ENCODE peak calls at places on chromosome 9, in five cellular contexts. Q is heart left ventricle, E is stomach, A is epithelial cell of proximal tubule, U is fibroblast of pulmonary artery. I is an unnamed sample.

GRCh38 chr9:79656127-79656526 is 84.4 kb downstream of the TLE4 start:
- DNase-seq in U (no peak), E (no peak), A (no peak), Q (no peak), I (no peak)

GRCh38 chr9:131625848-131626670 is 80.7 kb downstream of the PRRT1B start:
- DNase-seq in A (no peak), U (no peak), Q (no peak), E (no peak), I (no peak)

GRCh38 chr9:17291766-17292165 is 156.9 kb downstream of the CNTLN start:
- DNase-seq in A (no peak), E (no peak), U (peak), Q (no peak), I (peak)

GRCh38 chr9:99055384-99055783 is 49.5 kb upstream of the TGFBR1 start:
- DNase-seq in Q (no peak), U (no peak), A (no peak), E (no peak), I (peak)

GRCh38 chr9:137308102-137308619 is 6.1 kb upstream of the NRARP start:
- DNase-seq in U (no peak), A (no peak), E (no peak), Q (no peak), I (no peak)

GRCh38 chr9:35035851-35036701 is 36.3 kb downstream of the VCP start:
- DNase-seq in Q (peak), A (no peak), E (peak), U (peak), I (peak)

GRCh38 chr9:131366745-131367401 is 27.0 kb upstream of the PRRC2B start:
- DNase-seq in Q (peak), E (peak), A (no peak), U (peak), I (peak)

GRCh38 chr9:132341177-132341840 is 13.5 kb downstream of the SETX start:
- DNase-seq in E (no peak), A (no peak), Q (no peak), U (no peak), I (peak)

GRCh38 chr9:112002847-112003457 is 106.3 kb downstream of the UGCG start:
- DNase-seq in E (no peak), U (no peak), Q (no peak), A (no peak), I (no peak)

GRCh38 chr9:24509850-24510249 is 35.8 kb downstream of the IZUMO3 start:
- DNase-seq in Q (no peak), E (no peak), A (no peak), U (no peak), I (no peak)

GRCh38 chr9:121360975-121361374 is 9.1 kb downstream of the STOM start:
- DNase-seq in E (no peak), Q (no peak), A (no peak), U (peak), I (peak)

GRCh38 chr9:86723351-86723750 is 224.0 kb downstream of the GAS1 start:
- DNase-seq in U (no peak), E (no peak), A (no peak), Q (no peak), I (no peak)

GRCh38 chr9:134130503-134131375 is 5.1 kb upstream of the WDR5 start:
- DNase-seq in E (peak), Q (peak), A (no peak), U (no peak), I (peak)

GRCh38 chr9:130869250-130869649 is 27.4 kb downstream of the QRFP start:
- DNase-seq in A (no peak), E (peak), Q (peak), U (peak), I (no peak)

GRCh38 chr9:34430843-34431437 is 27.4 kb downstream of the FAM219A start:
- DNase-seq in U (peak), A (peak), E (peak), Q (peak), I (peak)

GRCh38 chr9:6414291-6414690 is 1.3 kb downstream of the UHRF2 start:
- DNase-seq in E (no peak), U (peak), Q (no peak), A (no peak), I (peak)

GRCh38 chr9:71793386-71794105 is 25.2 kb upstream of the CEMIP2 start:
- DNase-seq in E (no peak), A (peak), U (peak), Q (no peak), I (peak)

GRCh38 chr9:121718063-121718462 is 66.6 kb downstream of the DAB2IP start:
- DNase-seq in E (no peak), Q (peak), U (peak), A (no peak), I (peak)

GRCh38 chr9:81719972-81720371 is 30.6 kb upstream of the TLE1 start:
- DNase-seq in Q (no peak), E (no peak), U (no peak), A (no peak), I (no peak)
- H3K4me3 ChIP-seq in Q (no peak), E (no peak), U (no peak), A (no peak), I (no peak)

DNA sequence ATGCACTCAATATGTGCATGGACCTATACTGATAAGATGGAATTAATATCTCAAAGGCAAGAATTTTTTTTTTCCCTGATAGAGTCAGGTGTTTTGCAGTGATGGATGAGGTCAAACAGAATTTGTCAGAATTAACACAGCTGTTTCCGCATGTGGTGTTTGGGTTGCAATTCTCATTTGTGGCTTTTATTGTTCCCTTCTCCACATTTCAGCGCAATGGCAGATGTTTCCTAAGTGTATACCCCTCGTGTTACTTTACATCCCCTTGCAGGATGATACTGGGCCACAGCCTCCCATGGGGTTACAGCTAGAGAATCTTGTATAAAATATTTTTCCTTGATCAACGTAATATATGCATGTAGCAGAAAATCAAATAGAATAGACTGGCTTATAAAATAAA is 298.7 kb downstream of the RASEF start:
- DNase-seq in Q (no peak), E (no peak), U (no peak), A (no peak), I (no peak)
- TF ChIP-seq CTCF in Q (no peak), E (no peak), U (no peak), A (no peak), I (no peak)

GRCh38 chr9:127225747-127226646 is 38.6 kb upstream of the GARNL3 start:
- DNase-seq in Q (no peak), E (no peak), A (no peak), U (no peak), I (peak)
- H3K4me3 ChIP-seq in Q (peak), E (peak), A (peak), U (peak), I (peak)

GRCh38 chr9:68769852-68770251 is 64.8 kb downstream of the PIP5K1B start:
- DNase-seq in E (no peak), Q (no peak), A (no peak), U (no peak), I (no peak)
- TF ChIP-seq CTCF in E (no peak), Q (no peak), A (no peak), U (no peak), I (no peak)

GRCh38 chr9:113568481-113569321 is 105.2 kb downstream of the RGS3 start:
- DNase-seq in U (no peak), E (no peak), A (no peak), Q (peak), I (no peak)

GRCh38 chr9:113570749-113571711 is 107.5 kb downstream of the RGS3 start:
- DNase-seq in U (peak), E (no peak), A (no peak), Q (no peak), I (peak)

GRCh38 chr9:113568081-113568435 is 104.5 kb downstream of the RGS3 start:
- DNase-seq in Q (no peak), E (no peak), A (no peak), U (no peak), I (no peak)

GRCh38 chr9:113570106-113570505 is 106.6 kb downstream of the RGS3 start:
- DNase-seq in E (no peak), U (no peak), Q (no peak), A (no peak), I (no peak)

DNA sequence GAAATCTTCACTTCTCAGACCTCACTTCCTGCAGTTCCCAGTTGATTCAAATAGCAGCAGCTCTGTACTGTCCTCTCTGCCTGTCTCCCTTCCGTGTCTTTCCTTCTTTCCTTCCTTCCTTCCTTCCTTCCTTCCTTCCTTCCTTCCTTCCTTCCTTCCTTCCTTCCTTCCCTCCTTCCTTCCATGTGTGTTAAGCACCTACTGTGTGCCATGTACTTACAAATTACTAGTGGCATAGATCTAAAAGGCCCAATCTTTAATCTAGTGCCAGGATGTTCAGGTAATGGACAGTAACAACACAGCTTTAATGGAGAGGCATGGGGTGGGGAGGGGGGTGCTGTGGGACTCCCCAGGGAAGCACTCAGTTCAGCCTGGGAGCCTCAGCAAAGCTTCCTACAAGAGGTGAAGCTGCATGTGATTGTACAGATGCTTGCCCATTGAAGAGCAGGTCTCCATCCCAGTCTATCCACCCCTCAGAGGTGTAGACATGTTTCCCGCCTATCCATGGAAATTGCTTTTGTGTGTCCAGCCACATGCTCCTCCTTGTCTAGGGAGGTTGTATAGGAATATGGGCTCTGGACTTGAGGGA is 106.0 kb downstream of the RGS3 start:
- DNase-seq in E (no peak), U (no peak), A (no peak), Q (no peak), I (no peak)
- H3K4me3 ChIP-seq in E (no peak), U (no peak), A (no peak), Q (no peak), I (no peak)

DNA sequence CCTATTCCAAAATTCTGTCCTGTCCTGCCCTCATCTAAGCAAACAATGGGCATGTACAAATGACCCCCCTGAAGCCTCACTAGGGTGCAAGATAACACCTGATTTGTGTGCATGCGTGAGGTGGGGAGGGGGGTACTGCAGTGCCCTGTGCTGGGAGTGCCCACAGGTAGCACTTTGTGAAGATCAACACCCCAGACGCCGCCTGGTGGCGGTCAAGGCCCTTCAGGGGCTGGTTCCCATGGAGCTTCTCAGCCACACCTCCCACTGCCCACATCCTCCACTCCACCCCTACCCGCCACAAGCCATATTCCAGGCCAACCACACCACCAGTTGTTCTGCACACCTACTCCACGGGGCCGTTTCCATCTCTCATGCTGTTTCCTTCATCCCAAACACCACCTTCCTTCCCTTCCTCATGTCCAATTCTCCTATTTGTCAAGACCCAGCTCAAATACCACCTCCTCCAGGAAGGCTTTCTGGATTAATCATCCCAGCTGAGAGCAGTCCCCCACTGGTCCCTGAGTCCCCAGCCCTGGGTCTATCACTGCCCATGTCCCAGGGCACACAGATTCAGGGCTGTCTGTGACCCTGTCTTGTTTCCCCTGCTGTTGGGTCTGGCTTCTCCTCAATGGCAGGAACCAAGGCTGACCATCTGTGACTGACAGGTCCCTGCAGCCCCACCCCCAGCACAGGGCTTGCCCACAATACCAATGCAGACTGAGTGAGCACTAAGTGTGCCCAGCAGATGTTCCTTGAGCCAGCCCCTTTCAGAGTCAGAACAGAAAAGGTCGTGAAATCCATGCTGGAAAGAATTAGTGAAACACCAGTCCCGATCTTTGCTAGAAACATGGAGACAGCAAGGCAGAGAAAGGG is 178.4 kb downstream of the PAX5 start:
- DNase-seq in U (peak), Q (no peak), A (no peak), E (no peak), I (peak)
- TF ChIP-seq CTCF in U (peak), Q (no peak), A (peak), E (no peak), I (peak)

GRCh38 chr9:97387504-97387886 is 24.4 kb upstream of the TDRD7 start:
- DNase-seq in A (no peak), U (no peak), E (no peak), Q (no peak), I (no peak)
- H3K4me3 ChIP-seq in A (no peak), U (no peak), E (peak), Q (no peak), I (no peak)

DNA sequence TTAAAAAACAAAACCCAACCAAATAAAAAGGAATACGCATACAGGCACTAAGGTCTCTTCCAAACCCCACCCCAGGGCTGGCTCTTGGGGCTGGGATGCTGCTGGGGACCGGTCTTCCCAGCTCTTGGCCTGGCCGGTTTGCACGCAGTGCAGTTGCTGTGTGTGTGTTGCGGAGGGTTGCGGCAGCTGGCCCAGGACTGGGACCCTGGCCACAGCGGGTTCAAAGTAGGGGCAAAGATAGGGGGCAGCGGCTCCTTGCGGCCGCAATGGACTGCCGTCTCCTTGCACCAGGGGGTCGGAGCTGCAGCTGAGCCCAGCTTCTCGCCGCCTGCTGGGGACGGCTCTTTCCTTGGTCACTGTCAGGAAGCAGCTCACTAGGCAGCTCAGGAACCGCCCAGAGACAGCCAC is 5.0 kb downstream of the DMRT3 start:
- DNase-seq in U (no peak), A (no peak), Q (no peak), E (no peak), I (no peak)
- TF ChIP-seq CTCF in U (no peak), A (no peak), Q (no peak), E (no peak), I (no peak)

GRCh38 chr9:78101247-78101646 is 69.6 kb upstream of the GNAQ start:
- DNase-seq in A (no peak), U (no peak), E (no peak), Q (no peak), I (no peak)

GRCh38 chr9:78091736-78092135 is 60.1 kb upstream of the GNAQ start:
- DNase-seq in Q (no peak), U (peak), E (no peak), A (no peak), I (no peak)

GRCh38 chr9:78097541-78097940 is 65.9 kb upstream of the GNAQ start:
- DNase-seq in E (no peak), A (no peak), U (no peak), Q (no peak), I (no peak)
- H3K4me3 ChIP-seq in E (no peak), A (no peak), U (no peak), Q (no peak), I (no peak)

GRCh38 chr9:88990721-88991065 is 575 bp upstream of the S1PR3 start:
- DNase-seq in E (no peak), Q (peak), A (no peak), U (no peak), I (no peak)
- TF ChIP-seq CTCF in E (no peak), Q (no peak), A (no peak), U (no peak), I (no peak)

I was measured in epithelial cell of esophagus.